ENCODE peak calls at places on chromosomes 3 and 15, in ten cellular contexts. L, R, W, O, A, Y, Q, J, U and Z are unnamed samples.

GRCh38 chr15:88701561-88702095 is 62.8 kb downstream of the ISG20 start:
- DNase-seq in U (no peak), Y (no peak), A (no peak), R (no peak), L (peak), W (no peak), O (no peak), Q (no peak), J (no peak), Z (no peak)

GRCh38 chr15:68278345-68279217 is 1.0 kb downstream of the FEM1B start:
- DNase-seq in W (peak), O (peak), Q (no peak), A (no peak), U (no peak), J (peak), L (peak), R (no peak), Y (no peak), Z (peak)

GRCh38 chr15:100383302-100384107 is 41.7 kb upstream of the ADAMTS17 start:
- DNase-seq in W (peak), R (no peak), L (peak), U (no peak), J (no peak), O (peak), Y (peak), A (no peak), Q (no peak), Z (peak)

GRCh38 chr3:46334911-46335478 is 18.9 kb upstream of the CCR2 start:
- DNase-seq in J (no peak), Q (no peak), O (no peak), U (no peak), A (no peak), R (no peak), L (no peak), Y (no peak), W (no peak), Z (peak)

GRCh38 chr3:88141458-88142083 is 8.2 kb upstream of the C3orf38 start:
- DNase-seq in L (no peak), U (no peak), R (no peak), O (no peak), Y (no peak), J (no peak), W (no peak), Q (no peak), A (no peak), Z (no peak)

GRCh38 chr3:127077068-127077467 is 94.2 kb downstream of the PLXNA1 start:
- DNase-seq in A (no peak), O (no peak), U (no peak), W (no peak), L (no peak), Q (no peak), Y (no peak), J (no peak), R (no peak), Z (no peak)

GRCh38 chr3:134711284-134711683 is 60.5 kb upstream of the KY start:
- DNase-seq in A (no peak), J (no peak), U (no peak), O (no peak), W (no peak), R (no peak), Y (no peak), Q (no peak), L (no peak), Z (no peak)

GRCh38 chr15:79233236-79233635 is 49.3 kb upstream of the ANKRD34C start:
- DNase-seq in A (no peak), Y (no peak), W (no peak), U (no peak), O (no peak), L (no peak), J (no peak), Q (no peak), R (no peak), Z (no peak)

GRCh38 chr3:42214064-42214463 is 51.9 kb downstream of the CCK start:
- DNase-seq in R (no peak), A (no peak), U (no peak), L (no peak), Q (no peak), Y (no peak), W (no peak), J (no peak), O (no peak), Z (no peak)